ENCODE peak calls at places on chromosomes 4 and X, in nine cellular contexts. Y is NCI-H1436 treated with DMSO at 0.1 percent for 48 hours, D is putamen, G is left lung, F is NCI-H1105, H is esophagus squamous epithelium, A is fibroblast of gingiva, S is MCF 10A, L is HFFc6. C is an unnamed sample.

GRCh38 chrX:36898301-36898700 is 109.9 kb upstream of the FAM47C start:
- DNase-seq in Y (no peak), D (no peak), G (no peak), F (no peak), H (no peak), A (no peak), S (peak), L (no peak), C (no peak)

GRCh38 chr4:159297088-159297487 is 194.2 kb downstream of the RAPGEF2 start:
- DNase-seq in Y (no peak), D (no peak), G (no peak), F (no peak), H (no peak), A (no peak), S (no peak), L (no peak), C (no peak)

GRCh38 chr4:152513078-152513477 is 22.8 kb downstream of the FBXW7 start:
- DNase-seq in Y (no peak), D (no peak), G (no peak), F (no peak), H (no peak), A (no peak), S (no peak), L (no peak), C (no peak)

GRCh38 chr4:104859601-104860000 is 287.1 kb upstream of the TET2 start:
- DNase-seq in Y (no peak), D (peak), G (no peak), F (no peak), H (no peak), A (no peak), S (no peak), L (no peak), C (no peak)

GRCh38 chr4:71872767-71873422 is 89.0 kb upstream of the GC start:
- DNase-seq in Y (no peak), D (peak), G (no peak), F (no peak), H (no peak), A (no peak), S (no peak), L (no peak), C (no peak)

GRCh38 chr4:7630559-7631287 is 196.0 kb upstream of the PSAPL1 start:
- DNase-seq in Y (no peak), D (peak), G (peak), F (peak), H (no peak), A (peak), S (peak), L (peak), C (peak)

GRCh38 chrX:110403839-110404238 is 45.2 kb downstream of the RTL9 start:
- DNase-seq in Y (no peak), D (no peak), G (no peak), F (no peak), H (no peak), A (no peak), S (no peak), L (peak), C (no peak)

GRCh38 chrX:154731203-154731602 is 19.7 kb downstream of the GAB3 start:
- DNase-seq in Y (no peak), D (no peak), G (no peak), F (no peak), H (no peak), A (no peak), S (no peak), L (no peak), C (no peak)

GRCh38 chr4:146104541-146104940 is 71.0 kb upstream of the LSM6 start:
- DNase-seq in Y (no peak), D (no peak), G (no peak), F (no peak), H (no peak), A (no peak), S (no peak), L (no peak), C (no peak)

GRCh38 chr4:177441061-177441802 is 1.0 kb downstream of the AGA start:
- DNase-seq in Y (peak), D (no peak), G (no peak), F (no peak), H (no peak), A (peak), S (peak), L (no peak), C (peak)

GRCh38 chrX:72381439-72382198 is 75.9 kb upstream of the CITED1 start:
- DNase-seq in Y (no peak), D (no peak), G (no peak), F (no peak), H (no peak), A (peak), S (no peak), L (no peak), C (no peak)

GRCh38 chr4:140790765-140791164 is 34.6 kb upstream of the TBC1D9 start:
- DNase-seq in Y (no peak), D (peak), G (peak), F (no peak), H (no peak), A (no peak), S (peak), L (no peak), C (no peak)

GRCh38 chr4:17941731-17942130 is 79.8 kb downstream of the LCORL start:
- DNase-seq in Y (no peak), D (no peak), G (no peak), F (no peak), H (no peak), A (no peak), S (no peak), L (no peak), C (no peak)

GRCh38 chrX:21711126-21711847 is 46.6 kb downstream of the SMPX start:
- DNase-seq in Y (no peak), D (no peak), G (no peak), F (no peak), H (no peak), A (no peak), S (no peak), L (no peak), C (no peak)

GRCh38 chrX:74535211-74535621 is 79.2 kb downstream of the RLIM start:
- DNase-seq in Y (no peak), D (peak), G (no peak), F (peak), H (no peak), A (peak), S (peak), L (peak), C (peak)

GRCh38 chrX:111955916-111956315 is 79.9 kb downstream of the TRPC5OS start:
- DNase-seq in Y (no peak), D (no peak), G (no peak), F (peak), H (no peak), A (no peak), S (no peak), L (no peak), C (no peak)

GRCh38 chr4:84582988-84583870 is at the start of gene CDS1:
- DNase-seq in Y (no peak), D (peak), G (peak), F (peak), H (no peak), A (no peak), S (peak), L (no peak), C (no peak)

GRCh38 chrX:68648960-68649359 is 1.5 kb downstream of the STARD8 start:
- DNase-seq in Y (no peak), D (no peak), G (no peak), F (no peak), H (no peak), A (no peak), S (peak), L (no peak), C (no peak)

GRCh38 chr4:70365479-70365878 is 4.9 kb downstream of the SMR3A start:
- DNase-seq in Y (no peak), D (no peak), G (no peak), F (peak), H (no peak), A (no peak), S (peak), L (no peak), C (peak)

GRCh38 chr4:11748169-11748872 is 319.6 kb upstream of the HS3ST1 start:
- DNase-seq in Y (no peak), D (no peak), G (no peak), F (no peak), H (no peak), A (peak), S (peak), L (peak), C (peak)

GRCh38 chr4:8110071-8110986 is 48.3 kb downstream of the ABLIM2 start:
- DNase-seq in Y (no peak), D (no peak), G (no peak), F (no peak), H (no peak), A (no peak), S (peak), L (peak), C (no peak)

GRCh38 chrX:110407910-110408545 is 49.4 kb downstream of the RTL9 start:
- DNase-seq in Y (peak), D (no peak), G (no peak), F (peak), H (no peak), A (peak), S (peak), L (peak), C (peak)

GRCh38 chr4:185721190-185721948 is 90.6 kb downstream of the SORBS2 start:
- DNase-seq in Y (no peak), D (no peak), G (no peak), F (no peak), H (no peak), A (peak), S (peak), L (no peak), C (no peak)

GRCh38 chr4:173318648-173319211 is 15.4 kb downstream of the HMGB2 start:
- DNase-seq in Y (peak), D (peak), G (no peak), F (peak), H (no peak), A (peak), S (peak), L (peak), C (peak)

GRCh38 chr4:169346840-169347239 is 76.1 kb upstream of the SH3RF1 start:
- DNase-seq in Y (no peak), D (no peak), G (no peak), F (no peak), H (no peak), A (no peak), S (no peak), L (no peak), C (no peak)

GRCh38 chr4:158571736-158572135 is 50.1 kb downstream of the RXFP1 start:
- DNase-seq in Y (no peak), D (no peak), G (no peak), F (no peak), H (no peak), A (no peak), S (no peak), L (no peak), C (no peak)

GRCh38 chr4:170420255-170420693 is 330.5 kb upstream of the AADAT start:
- DNase-seq in Y (no peak), D (no peak), G (no peak), F (no peak), H (no peak), A (peak), S (no peak), L (no peak), C (peak)

GRCh38 chrX:22060451-22060940 is 28.4 kb downstream of the PHEX start:
- DNase-seq in Y (no peak), D (peak), G (no peak), F (no peak), H (no peak), A (no peak), S (peak), L (no peak), C (no peak)

GRCh38 chr4:87622303-87622702 is 14.0 kb downstream of the DSPP start:
- DNase-seq in Y (no peak), D (no peak), G (no peak), F (no peak), H (no peak), A (no peak), S (no peak), L (no peak), C (no peak)